ENCODE peak calls at places on chromosomes 11 and 22, in five cellular contexts. One of them, this sample, is unnamed.

GRCh38 chr22:48925450-48925849 is 902.2 kb downstream of the BRD1 start:
- DNase-seq in EL: no peak
- DNase-seq in lower lobe of right lung: no peak
- DNase-seq in naive thymus-derived CD8-positive, alpha-beta T cell: no peak
- DNase-seq in hippocampal formation: no peak
- DNase-seq in this sample: no peak

GRCh38 chr11:61841636-61842332 is 13.7 kb downstream of the FADS2 start:
- DNase-seq in EL: no peak
- DNase-seq in lower lobe of right lung: no peak
- DNase-seq in naive thymus-derived CD8-positive, alpha-beta T cell: no peak
- DNase-seq in hippocampal formation: no peak
- DNase-seq in this sample: no peak

GRCh38 chr11:92830382-92831148 is 138.9 kb upstream of the MTNR1B start:
- DNase-seq in EL: no peak
- DNase-seq in lower lobe of right lung: no peak
- DNase-seq in naive thymus-derived CD8-positive, alpha-beta T cell: no peak
- DNase-seq in hippocampal formation: no peak
- DNase-seq in this sample: no peak

GRCh38 chr11:46554205-46555162 is 39.3 kb downstream of the AMBRA1 start:
- DNase-seq in EL: peak
- DNase-seq in lower lobe of right lung: no peak
- DNase-seq in naive thymus-derived CD8-positive, alpha-beta T cell: no peak
- DNase-seq in hippocampal formation: no peak
- DNase-seq in this sample: peak

GRCh38 chr11:121572581-121573059 is 119.9 kb upstream of the SORL1-AS1 start:
- DNase-seq in EL: no peak
- DNase-seq in lower lobe of right lung: no peak
- DNase-seq in naive thymus-derived CD8-positive, alpha-beta T cell: no peak
- DNase-seq in hippocampal formation: peak
- DNase-seq in this sample: no peak

GRCh38 chr22:45092644-45093043 is 71.1 kb upstream of the NUP50 start:
- DNase-seq in EL: no peak
- DNase-seq in lower lobe of right lung: peak
- DNase-seq in naive thymus-derived CD8-positive, alpha-beta T cell: no peak
- DNase-seq in hippocampal formation: no peak
- DNase-seq in this sample: no peak

GRCh38 chr22:46693634-46694422 is 44.2 kb downstream of the CERK start:
- DNase-seq in EL: no peak
- DNase-seq in lower lobe of right lung: no peak
- DNase-seq in naive thymus-derived CD8-positive, alpha-beta T cell: no peak
- DNase-seq in hippocampal formation: no peak
- DNase-seq in this sample: no peak

GRCh38 chr11:120527111-120527748 is 15.7 kb downstream of the GRIK4 start:
- DNase-seq in EL: peak
- DNase-seq in lower lobe of right lung: no peak
- DNase-seq in naive thymus-derived CD8-positive, alpha-beta T cell: no peak
- DNase-seq in hippocampal formation: no peak
- DNase-seq in this sample: no peak

GRCh38 chr11:74673956-74674355 is 57.3 kb downstream of the CHRDL2 start:
- DNase-seq in EL: no peak
- DNase-seq in lower lobe of right lung: no peak
- DNase-seq in naive thymus-derived CD8-positive, alpha-beta T cell: no peak
- DNase-seq in hippocampal formation: peak
- DNase-seq in this sample: no peak

GRCh38 chr22:20170170-20170569 is 19.3 kb upstream of the CCDC188 start:
- DNase-seq in EL: no peak
- DNase-seq in lower lobe of right lung: no peak
- DNase-seq in naive thymus-derived CD8-positive, alpha-beta T cell: no peak
- DNase-seq in hippocampal formation: no peak
- DNase-seq in this sample: no peak

GRCh38 chr22:28052818-28053217 is 133.8 kb upstream of the PITPNB start:
- DNase-seq in EL: no peak
- DNase-seq in lower lobe of right lung: no peak
- DNase-seq in naive thymus-derived CD8-positive, alpha-beta T cell: no peak
- DNase-seq in hippocampal formation: no peak
- DNase-seq in this sample: no peak

GRCh38 chr11:8720376-8720775 is 37.8 kb downstream of the RPL27A start:
- DNase-seq in EL: peak
- DNase-seq in lower lobe of right lung: no peak
- DNase-seq in naive thymus-derived CD8-positive, alpha-beta T cell: no peak
- DNase-seq in hippocampal formation: no peak
- DNase-seq in this sample: no peak